ENCODE peak calls at places on chromosomes 1 and 21, in four cellular contexts. L is K562, X is HepG2, K is GM12878. Z is an unnamed sample.

GRCh38 chr1:116737855-116738318 is 16.3 kb upstream of the CD2 start:
- DNase-seq in L (no peak), X (no peak), K (peak), Z (no peak)

GRCh38 chr1:150563340-150564038 is 14.3 kb downstream of the ADAMTSL4 start:
- DNase-seq in L (no peak), X (no peak), K (peak), Z (no peak)

GRCh38 chr1:186113454-186113853 is 261.6 kb downstream of the TPR start:
- DNase-seq in L (no peak), X (no peak), K (no peak), Z (no peak)

GRCh38 chr1:219507432-219507831 is 105.5 kb downstream of the ZC3H11B start:
- DNase-seq in L (no peak), K (no peak), X (no peak), Z (no peak)

GRCh38 chr1:8870605-8871538 is 7.6 kb downstream of the ENO1 start:
- DNase-seq in K (no peak), L (no peak), X (no peak), Z (no peak)

GRCh38 chr1:152679454-152679853 is 4.4 kb downstream of the LCE2C start:
- DNase-seq in K (no peak), L (no peak), X (no peak), Z (no peak)

GRCh38 chr1:53379662-53380002 is 51.8 kb upstream of the LRP8 start:
- DNase-seq in X (no peak), K (no peak), L (no peak), Z (no peak)

GRCh38 chr1:158124034-158124433 is 56.7 kb upstream of the CD1D start:
- DNase-seq in L (no peak), X (no peak), K (no peak), Z (no peak)

GRCh38 chr1:224592636-224593579 is 23.2 kb upstream of the CNIH3 start:
- DNase-seq in X (no peak), K (no peak), L (no peak), Z (no peak)

GRCh38 chr1:7808253-7808844 is 24.3 kb downstream of the PER3 start:
- DNase-seq in L (peak), X (peak), K (no peak), Z (peak)

GRCh38 chr21:32007461-32007860 is 134.6 kb downstream of the HUNK start:
- DNase-seq in K (no peak), X (no peak), L (no peak), Z (no peak)

GRCh38 chr21:29656504-29657227 is 283.1 kb downstream of the GRIK1 start:
- DNase-seq in X (no peak), L (peak), K (no peak), Z (no peak)

GRCh38 chr1:89703469-89703868 is 70.5 kb downstream of the LRRC8C start:
- DNase-seq in K (no peak), L (peak), X (no peak), Z (no peak)

GRCh38 chr1:247111636-247112478 is 7.7 kb upstream of the ZNF669 start:
- DNase-seq in L (peak), X (peak), K (no peak), Z (no peak)

GRCh38 chr1:15046487-15047165 is 106.9 kb upstream of the TMEM51 start:
- DNase-seq in X (peak), K (peak), L (peak), Z (peak)

GRCh38 chr1:221832617-221833016 is 90.7 kb upstream of the DUSP10 start:
- DNase-seq in L (no peak), X (no peak), K (no peak), Z (no peak)

GRCh38 chr1:15510611-15511405 is 13.2 kb downstream of the CASP9 start:
- DNase-seq in X (no peak), K (no peak), L (no peak), Z (no peak)

GRCh38 chr1:10495942-10496341 is 21.2 kb downstream of the PEX14 start:
- DNase-seq in X (no peak), L (no peak), K (no peak), Z (no peak)

GRCh38 chr1:61244114-61244513 is 161.8 kb downstream of the NFIA start:
- DNase-seq in X (no peak), K (no peak), L (no peak), Z (peak)

GRCh38 chr1:167984886-167985489 is 48.1 kb upstream of the MPC2 start:
- DNase-seq in L (peak), K (no peak), X (no peak), Z (no peak)

GRCh38 chr1:21293537-21294265 is 3.4 kb upstream of the ECE1 start:
- DNase-seq in X (no peak), K (peak), L (no peak), Z (no peak)

GRCh38 chr1:203985676-203986075 is 87.2 kb upstream of the SOX13 start:
- DNase-seq in L (no peak), X (no peak), K (no peak), Z (no peak)

GRCh38 chr1:96880626-96881025 is 159.0 kb downstream of the PTBP2 start:
- DNase-seq in L (no peak), K (no peak), X (no peak), Z (no peak)

GRCh38 chr1:200181861-200182260 is 154.4 kb downstream of the NR5A2 start:
- DNase-seq in K (no peak), X (no peak), L (no peak), Z (no peak)

GRCh38 chr1:7941437-7941793 is 776 bp upstream of the TNFRSF9 start:
- DNase-seq in X (no peak), L (no peak), K (no peak), Z (no peak)

GRCh38 chr1:182611787-182612186 is 7.6 kb upstream of the RGS16 start:
- DNase-seq in L (no peak), K (no peak), X (no peak), Z (no peak)

GRCh38 chr21:45276620-45277019 is 11.1 kb downstream of the POFUT2 start:
- DNase-seq in K (no peak), X (no peak), L (no peak), Z (no peak)

GRCh38 chr1:178434899-178435298 is 61.9 kb downstream of the CLEC20A start:
- DNase-seq in X (no peak), L (no peak), K (no peak), Z (no peak)

GRCh38 chr1:147515046-147515869 is 26.0 kb upstream of the BCL9 start:
- DNase-seq in K (no peak), L (no peak), X (peak), Z (peak)

GRCh38 chr1:66575739-66576138 is 41.8 kb downstream of the SGIP1 start:
- DNase-seq in L (no peak), X (peak), K (no peak), Z (no peak)

GRCh38 chr1:227521782-227522181 is 41.6 kb upstream of the ZNF678 start:
- DNase-seq in L (no peak), K (no peak), X (no peak), Z (no peak)

GRCh38 chr1:157025856-157026255 is 19.7 kb downstream of the ARHGEF11 start:
- DNase-seq in K (no peak), L (no peak), X (no peak), Z (no peak)

GRCh38 chr1:215056584-215056983 is 26.0 kb upstream of the KCNK2 start:
- DNase-seq in L (no peak), X (no peak), K (no peak), Z (no peak)

GRCh38 chr1:210230149-210230695 is 2.4 kb upstream of the SERTAD4 start:
- DNase-seq in L (no peak), X (no peak), K (no peak), Z (no peak)

GRCh38 chr1:167369933-167370332 is 148.4 kb downstream of the CD247 start:
- DNase-seq in K (no peak), X (no peak), L (no peak), Z (no peak)

GRCh38 chr21:16308269-16308668 is 578.5 kb downstream of the USP25 start:
- DNase-seq in K (no peak), X (no peak), L (no peak), Z (no peak)

GRCh38 chr1:29649375-29650040 is 413.2 kb downstream of the PTPRU start:
- DNase-seq in L (peak), K (no peak), X (no peak), Z (no peak)

GRCh38 chr21:35628331-35628730 is 432.0 kb downstream of the SETD4 start:
- DNase-seq in X (no peak), K (no peak), L (no peak), Z (no peak)

GRCh38 chr1:82944192-82944591 is 1054.7 kb downstream of the TTLL7 start:
- DNase-seq in L (no peak), K (no peak), X (no peak), Z (no peak)

GRCh38 chr1:112271270-112271669 is 124.7 kb upstream of the CTTNBP2NL start:
- DNase-seq in L (no peak), K (no peak), X (no peak), Z (no peak)

GRCh38 chr1:112267929-112268328 is 128.1 kb upstream of the CTTNBP2NL start:
- DNase-seq in L (no peak), K (no peak), X (no peak), Z (no peak)

GRCh38 chr1:112267206-112267605 is 128.8 kb upstream of the CTTNBP2NL start:
- DNase-seq in L (no peak), X (no peak), K (no peak), Z (no peak)

GRCh38 chr1:112265946-112266345 is 130.1 kb upstream of the CTTNBP2NL start:
- DNase-seq in K (no peak), L (no peak), X (no peak), Z (no peak)

GRCh38 chr1:112268408-112268807 is 127.6 kb upstream of the CTTNBP2NL start:
- DNase-seq in K (no peak), X (no peak), L (no peak), Z (no peak)
- TF ChIP-seq ZNF274 in K (no peak), X (no peak), L (no peak), Z (no peak)

GRCh38 chr1:212607206-212607923 is 1.2 kb upstream of the ATF3 start:
- DNase-seq in X (no peak), K (no peak), L (no peak), Z (no peak)

GRCh38 chr1:212606042-212606733 is 2.4 kb upstream of the ATF3 start:
- DNase-seq in K (no peak), X (no peak), L (no peak), Z (no peak)

GRCh38 chr1:212605441-212605976 is 3.1 kb upstream of the ATF3 start:
- DNase-seq in K (no peak), X (no peak), L (no peak), Z (no peak)

GRCh38 chr1:212607924-212608208 is 695 bp upstream of the ATF3 start:
- DNase-seq in K (no peak), X (no peak), L (no peak), Z (no peak)

GRCh38 chr1:212606734-212607205 is 1.8 kb upstream of the ATF3 start:
- DNase-seq in X (no peak), L (no peak), K (no peak), Z (no peak)
- TF ChIP-seq POLR2A in X (no peak), L (no peak), K (peak), Z (no peak)

GRCh38 chr1:198890531-198890930 is 251.7 kb downstream of the PTPRC start:
- DNase-seq in K (no peak), X (no peak), L (no peak), Z (no peak)

GRCh38 chr1:198892065-198892464 is 253.2 kb downstream of the PTPRC start:
- DNase-seq in L (no peak), X (no peak), K (no peak), Z (no peak)

GRCh38 chr1:198889102-198889501 is 250.3 kb downstream of the PTPRC start:
- DNase-seq in K (no peak), X (no peak), L (no peak), Z (no peak)

GRCh38 chr1:198889732-198890131 is 250.9 kb downstream of the PTPRC start:
- DNase-seq in L (no peak), X (no peak), K (no peak), Z (no peak)

DNA sequence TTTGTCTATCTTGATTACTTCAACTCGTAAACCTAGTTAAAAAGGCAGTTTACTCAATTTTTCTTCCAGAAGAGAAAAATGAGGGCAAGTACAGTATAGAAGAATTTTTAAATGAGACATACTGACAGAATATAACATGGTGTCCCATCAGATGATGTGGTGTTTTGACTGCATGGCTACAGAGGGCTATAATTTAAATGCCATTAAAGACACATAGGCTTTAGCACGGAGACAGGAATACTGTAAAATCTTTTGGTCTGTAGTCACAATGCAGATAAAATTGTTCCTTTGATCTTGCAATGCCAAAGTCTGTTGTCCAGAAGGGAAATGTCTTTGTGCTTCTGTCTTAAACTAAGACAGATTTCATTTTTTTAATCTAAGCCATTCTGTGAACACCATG is 249.5 kb downstream of the PTPRC start:
- DNase-seq in K (no peak), X (no peak), L (no peak), Z (no peak)
- TF ChIP-seq REST in K (no peak), X (no peak), L (no peak), Z (no peak)

GRCh38 chr1:206050655-206051235 is 2.2 kb upstream of the RHEX start:
- DNase-seq in K (peak), L (no peak), X (no peak), Z (no peak)
- TF ChIP-seq ZNF274 in K (no peak), L (no peak), X (no peak), Z (no peak)

DNA sequence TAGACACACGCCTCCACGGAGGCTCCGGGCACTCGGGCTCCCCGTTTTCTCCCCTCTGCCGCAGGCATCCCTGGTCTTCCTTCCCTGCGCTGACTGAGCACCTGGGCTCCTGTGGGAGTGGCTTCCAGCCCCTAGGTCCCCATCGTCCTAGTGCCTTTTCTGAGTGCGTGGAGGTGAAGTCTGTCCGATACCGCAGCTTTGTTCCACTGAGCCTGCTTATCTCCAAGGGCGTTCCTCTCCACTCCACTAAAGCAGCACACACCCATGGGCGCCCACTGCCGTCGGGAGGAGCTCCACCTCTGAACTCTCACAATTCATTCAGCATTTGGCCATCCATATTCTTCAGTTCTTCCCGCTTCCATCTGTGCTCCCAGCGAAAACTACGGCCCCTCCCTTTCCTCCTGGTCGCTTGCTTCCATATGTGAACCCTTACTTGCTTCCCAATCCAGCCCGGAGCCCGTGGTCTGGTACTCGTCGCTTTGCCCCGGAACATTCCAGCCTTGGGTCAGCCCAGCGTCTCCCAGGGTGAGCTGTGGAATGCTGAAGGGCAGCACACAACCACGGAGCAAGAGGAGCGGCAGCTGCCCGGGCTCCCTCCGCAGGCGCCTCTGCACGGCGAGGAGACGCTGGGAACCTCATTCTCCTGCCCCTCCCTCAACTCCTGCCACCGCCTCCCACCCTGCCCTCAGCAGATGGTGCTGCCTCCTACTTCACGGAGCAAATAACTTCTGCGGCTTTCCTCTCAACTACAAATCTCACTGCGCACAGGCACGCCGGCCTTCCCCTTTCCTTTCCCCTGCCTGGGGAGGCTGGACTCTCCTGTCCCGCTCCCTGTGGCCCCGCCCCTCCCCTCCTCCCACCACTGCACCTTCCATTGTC is 27.5 kb downstream of the ATP8B2 start:
- DNase-seq in K (no peak), L (peak), X (no peak), Z (no peak)
- TF ChIP-seq POLR2A in K (no peak), L (no peak), X (no peak), Z (no peak)

DNA sequence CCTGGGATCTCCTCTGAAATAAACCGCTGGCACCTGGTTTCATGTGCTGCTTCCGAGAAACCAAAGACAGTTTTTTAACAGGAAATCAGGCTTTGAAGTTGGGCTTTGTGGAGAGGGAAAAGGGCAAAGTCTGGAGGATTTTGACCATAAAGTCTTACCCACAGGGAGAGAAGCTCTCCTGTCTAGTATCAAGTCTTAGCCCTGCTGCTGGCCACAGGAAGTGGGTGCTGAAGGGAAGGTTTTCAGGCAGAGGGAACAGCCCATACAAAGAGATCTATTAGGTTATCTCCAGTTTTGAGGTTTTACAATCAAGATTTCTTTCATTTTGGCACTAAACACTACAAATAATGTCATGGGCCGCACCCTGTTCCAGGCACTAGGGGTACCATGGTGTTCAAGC is 29.3 kb downstream of the SLC5A9 start:
- DNase-seq in L (no peak), K (no peak), X (no peak), Z (no peak)
- TF ChIP-seq REST in L (no peak), K (no peak), X (no peak), Z (no peak)

GRCh38 chr1:45135339-45135738 is 71.1 kb downstream of the ZSWIM5 start:
- DNase-seq in L (no peak), X (no peak), K (no peak), Z (no peak)

GRCh38 chr1:45136984-45137383 is 69.4 kb downstream of the ZSWIM5 start:
- DNase-seq in K (no peak), X (no peak), L (no peak), Z (no peak)

DNA sequence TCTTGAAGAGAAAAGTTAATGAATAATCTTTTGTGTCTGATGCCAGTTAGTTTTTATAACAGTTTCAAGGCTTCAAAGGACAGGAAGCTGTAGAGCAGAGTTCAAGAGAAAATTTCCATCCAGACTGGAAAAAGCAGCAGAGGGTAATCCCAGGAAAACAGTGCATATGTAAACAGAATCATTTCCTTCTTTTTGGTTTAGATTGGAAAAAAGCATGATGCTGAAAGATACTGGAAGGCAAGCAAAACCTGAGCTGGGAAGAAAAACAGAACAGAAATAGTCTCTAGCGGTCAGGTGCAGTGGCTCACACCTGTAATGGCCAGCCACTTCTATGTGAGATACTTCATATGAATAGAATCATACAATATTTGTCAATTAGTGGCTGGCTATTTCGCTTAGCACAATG is 71.9 kb downstream of the ZSWIM5 start:
- DNase-seq in K (no peak), X (peak), L (no peak), Z (no peak)
- TF ChIP-seq ZNF274 in K (no peak), X (no peak), L (no peak), Z (no peak)

GRCh38 chr1:161121838-161122237 is 3.9 kb downstream of the NIT1 start:
- DNase-seq in X (no peak), K (no peak), L (no peak), Z (no peak)

GRCh38 chr1:161121042-161121441 is 3.1 kb downstream of the NIT1 start:
- DNase-seq in L (no peak), X (no peak), K (no peak), Z (no peak)

GRCh38 chr1:161117681-161118581 is at the start of the genes NIT1 and PFDN2:
- DNase-seq in L (peak), K (peak), X (peak), Z (peak)

GRCh38 chr1:161119017-161119378 is 1.1 kb downstream of the NIT1 start:
- DNase-seq in K (no peak), X (no peak), L (no peak), Z (no peak)

DNA sequence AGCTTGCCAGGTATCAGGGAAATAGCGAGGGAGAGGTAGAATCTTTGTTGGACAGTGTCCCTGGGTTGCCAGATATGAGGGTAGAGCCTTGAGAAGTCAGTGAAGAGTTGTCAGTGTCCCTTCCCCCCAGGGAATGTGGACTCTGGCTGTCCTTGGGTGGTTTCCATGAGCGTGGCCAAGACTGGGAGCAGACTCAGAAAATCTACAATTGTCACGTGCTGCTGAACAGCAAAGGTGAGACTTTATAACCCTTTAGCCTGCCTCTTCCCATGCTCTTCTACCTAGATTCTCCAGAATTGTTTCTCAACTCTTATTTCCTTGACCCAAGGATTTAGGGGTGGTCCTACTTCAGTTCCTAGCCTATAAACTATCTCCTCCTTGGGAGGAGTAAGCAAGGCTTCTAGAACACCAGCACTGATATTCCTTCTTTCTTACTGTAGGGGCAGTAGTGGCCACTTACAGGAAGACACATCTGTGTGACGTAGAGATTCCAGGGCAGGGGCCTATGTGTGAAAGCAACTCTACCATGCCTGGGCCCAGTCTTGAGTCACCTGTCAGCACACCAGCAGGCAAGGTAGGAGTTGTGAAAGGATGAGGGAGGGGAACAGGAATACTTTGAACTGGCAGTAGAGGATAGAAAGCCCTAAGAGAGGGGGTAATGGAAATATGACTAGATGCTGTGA is 1.6 kb downstream of the NIT1 start:
- DNase-seq in X (no peak), L (peak), K (no peak), Z (peak)
- TF ChIP-seq POLR2A in X (no peak), L (peak), K (peak), Z (no peak)

Z was measured in HCT116.